ENCODE peak calls at places on chromosome X, in nine cellular contexts. G is endodermal cell, H is HCT116, Y is H1, W is MM.1S, S is fibroblast of lung, X is astrocyte, J is GM23248, U is IMR-90. A is an unnamed sample.

GRCh38 chrX:30304866-30305265 is 4.3 kb downstream of the NR0B1 start:
- DNase-seq in G (no peak), H (no peak), Y (no peak), W (no peak), S (no peak), X (no peak), J (no peak), U (no peak), A (no peak)

GRCh38 chrX:107968623-107969022 is 13.5 kb downstream of the TEX13B start:
- DNase-seq in G (no peak), H (no peak), Y (no peak), W (no peak), S (no peak), X (no peak), J (no peak), U (no peak), A (no peak)

GRCh38 chrX:3244955-3245354 is 101.5 kb downstream of the MXRA5 start:
- DNase-seq in G (no peak), H (no peak), Y (no peak), W (peak; percentile 27), S (no peak), X (no peak), J (peak; percentile 17), U (no peak), A (no peak)

GRCh38 chrX:19303216-19303880 is 40.4 kb upstream of the PDHA1 start:
- DNase-seq in G (no peak), H (no peak), Y (no peak), W (no peak), S (peak; percentile 3), X (peak; percentile 0), J (peak; percentile 75), U (peak; percentile 45), A (no peak)

GRCh38 chrX:102712967-102713677 is 874 bp downstream of the GPRASP2 start:
- DNase-seq in G (peak; percentile 74), H (no peak), Y (peak; percentile 54), W (no peak), S (peak; percentile 54), X (peak; percentile 36), J (peak; percentile 71), U (peak; percentile 41), A (peak; percentile 61)

GRCh38 chrX:30620980-30621716 is 32.1 kb upstream of the GK start:
- DNase-seq in G (no peak), H (no peak), Y (no peak), W (no peak), S (peak; percentile 90), X (peak; percentile 86), J (peak; percentile 88), U (peak; percentile 93), A (no peak)

GRCh38 chrX:115493015-115493414 is 68.0 kb upstream of the PLS3 start:
- DNase-seq in G (no peak), H (no peak), Y (no peak), W (no peak), S (no peak), X (no peak), J (no peak), U (no peak), A (no peak)

GRCh38 chrX:12360389-12360788 is 222.1 kb downstream of the FRMPD4 start:
- DNase-seq in G (no peak), H (no peak), Y (no peak), W (no peak), S (peak; percentile 77), X (peak; percentile 71), J (peak; percentile 5), U (peak; percentile 86), A (no peak)

GRCh38 chrX:115372026-115372610 is 82.6 kb downstream of the LUZP4 start:
- DNase-seq in G (peak; percentile 57), H (peak; percentile 12), Y (no peak), W (no peak), S (peak; percentile 80), X (peak; percentile 73), J (peak; percentile 74), U (peak; percentile 79), A (no peak)

GRCh38 chrX:15680401-15680800 is 15.8 kb upstream of the CLTRN start:
- DNase-seq in G (no peak), H (no peak), Y (no peak), W (no peak), S (peak; percentile 83), X (peak; percentile 79), J (peak; percentile 21), U (peak; percentile 88), A (no peak)

GRCh38 chrX:96563663-96564062 is 121.0 kb upstream of the DIAPH2 start:
- DNase-seq in G (no peak), H (no peak), Y (no peak), W (no peak), S (no peak), X (no peak), J (peak; percentile 70), U (peak; percentile 64), A (no peak)

GRCh38 chrX:31228909-31229308 is 157.1 kb upstream of the FTHL17 start:
- DNase-seq in G (no peak), H (no peak), Y (no peak), W (no peak), S (peak; percentile 9), X (no peak), J (no peak), U (peak; percentile 46), A (no peak)

GRCh38 chrX:5646818-5647217 is 581.8 kb downstream of the NLGN4X start:
- DNase-seq in G (no peak), H (no peak), Y (no peak), W (peak; percentile 84), S (no peak), X (no peak), J (no peak), U (no peak), A (no peak)

GRCh38 chrX:19195243-19195610 is 73.0 kb upstream of the ADGRG2 start:
- DNase-seq in G (no peak), H (no peak), Y (no peak), W (no peak), S (no peak), X (no peak), J (no peak), U (no peak), A (no peak)

GRCh38 chrX:13666836-13667235 is 13.9 kb downstream of the TCEANC start:
- DNase-seq in G (no peak), H (no peak), Y (no peak), W (no peak), S (no peak), X (no peak), J (no peak), U (no peak), A (no peak)

GRCh38 chrX:13669246-13669689 is 16.3 kb downstream of the TCEANC start:
- DNase-seq in G (no peak), H (peak; percentile 90), Y (no peak), W (peak; percentile 76), S (peak; percentile 96), X (peak; percentile 96), J (peak; percentile 89), U (peak; percentile 99), A (peak; percentile 82)

GRCh38 chrX:13673016-13673415 is 15.9 kb upstream of the RAB9A start:
- DNase-seq in G (no peak), H (no peak), Y (no peak), W (no peak), S (no peak), X (no peak), J (no peak), U (no peak), A (no peak)

GRCh38 chrX:13667940-13668339 is 15.0 kb downstream of the TCEANC start:
- DNase-seq in G (no peak), H (no peak), Y (no peak), W (no peak), S (no peak), X (no peak), J (no peak), U (no peak), A (no peak)

GRCh38 chrX:13670197-13670596 is 17.3 kb downstream of the TCEANC start:
- DNase-seq in G (no peak), H (no peak), Y (no peak), W (no peak), S (no peak), X (no peak), J (no peak), U (no peak), A (no peak)
- H3K9ac ChIP-seq in G (no peak overlapping the region), H (no peak overlapping the region), Y (no peak overlapping the region), W (no peak overlapping the region), S (no peak overlapping the region), X (no peak overlapping the region), J (no peak overlapping the region), U (no peak overlapping the region), A (no peak overlapping the region)

GRCh38 chrX:124348152-124348551 is 1.8 kb downstream of the SH2D1A start:
- DNase-seq in G (no peak), H (no peak), Y (no peak), W (no peak), S (no peak), X (no peak), J (no peak), U (no peak), A (no peak)
- H3K27ac ChIP-seq in G (no peak overlapping the region), H (no peak overlapping the region), Y (no peak overlapping the region), W (no peak overlapping the region), S (no peak overlapping the region), X (no peak overlapping the region), J (no peak overlapping the region), U (no peak overlapping the region), A (no peak overlapping the region)

GRCh38 chrX:104679175-104679574 is 113.2 kb downstream of the IL1RAPL2 start:
- DNase-seq in G (no peak), H (no peak), Y (no peak), W (no peak), S (no peak), X (no peak), J (no peak), U (no peak), A (no peak)

GRCh38 chrX:104684077-104684476 is 118.1 kb downstream of the IL1RAPL2 start:
- DNase-seq in G (no peak), H (no peak), Y (no peak), W (no peak), S (no peak), X (no peak), J (no peak), U (no peak), A (no peak)

DNA sequence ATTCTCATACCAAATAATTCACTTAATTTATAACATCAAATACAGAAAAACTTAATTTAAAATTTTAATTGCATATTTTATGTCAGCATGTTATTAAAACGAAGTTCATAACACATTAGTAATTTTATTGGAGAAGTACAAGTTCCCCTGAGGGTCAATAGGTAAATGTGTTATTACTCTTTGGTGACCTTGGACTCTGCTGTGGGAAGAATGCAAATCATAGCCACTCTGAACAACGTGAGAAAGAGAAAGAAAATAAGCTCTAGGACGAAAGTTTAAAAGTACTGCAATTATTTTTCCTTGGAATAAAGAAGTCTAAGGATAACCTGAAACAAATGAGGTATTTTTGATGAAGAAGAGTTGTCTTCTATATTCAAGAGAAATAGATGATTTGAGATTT is 115.2 kb downstream of the IL1RAPL2 start:
- DNase-seq in G (no peak), H (no peak), Y (no peak), W (no peak), S (no peak), X (no peak), J (no peak), U (no peak), A (no peak)
- H3K9ac ChIP-seq in G (no peak overlapping the region), H (no peak overlapping the region), Y (no peak overlapping the region), W (no peak overlapping the region), S (no peak overlapping the region), X (no peak overlapping the region), J (no peak overlapping the region), U (no peak overlapping the region), A (no peak overlapping the region)

DNA sequence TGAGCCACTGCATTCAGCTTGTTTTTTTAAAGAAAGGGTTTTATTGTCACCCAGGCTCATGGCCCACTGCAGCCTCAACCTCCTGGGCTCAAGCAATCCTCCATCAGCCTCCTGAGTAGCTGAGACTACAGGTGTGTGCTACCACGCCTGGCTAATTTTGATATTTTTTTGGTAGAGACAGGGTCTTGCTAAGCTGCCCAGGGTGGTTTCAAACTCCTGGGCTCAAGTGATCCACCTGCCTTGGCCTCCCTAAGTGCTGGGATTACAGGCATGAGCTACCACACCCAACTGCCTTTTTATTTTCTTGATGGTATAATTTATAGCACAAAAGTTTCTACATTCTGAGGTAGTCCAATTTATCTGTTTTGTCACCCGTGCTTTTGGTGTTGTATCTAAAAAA is 38.9 kb downstream of the SAT1 start:
- DNase-seq in G (no peak), H (no peak), Y (no peak), W (no peak), S (no peak), X (no peak), J (no peak), U (no peak), A (no peak)
- H3K27ac ChIP-seq in G (no peak overlapping the region), H (peak overlapping the region; percentile 11), Y (no peak overlapping the region), W (no peak overlapping the region), S (no peak overlapping the region), X (peak overlapping the region; percentile 37), J (no peak overlapping the region), U (no peak overlapping the region), A (peak overlapping the region; percentile 79)

A was measured in colonic mucosa.